ENCODE peak calls at places on chromosomes 5 and 9, in ten cellular contexts. T, R, S, U, D, N, B, F, Y and C are unnamed samples.

GRCh38 chr5:31236339-31236738 is 42.9 kb downstream of the CDH6 start:
- DNase-seq in T (no peak), R (no peak), S (no peak), U (no peak), D (no peak), N (no peak), B (no peak), F (no peak), Y (no peak), C (no peak)

GRCh38 chr5:137696481-137696880 is 39.4 kb downstream of the KLHL3 start:
- DNase-seq in T (peak), R (no peak), S (peak), U (no peak), D (peak), N (no peak), B (no peak), F (peak), Y (no peak), C (no peak)

GRCh38 chr5:13408616-13409015 is 535.9 kb downstream of the DNAH5 start:
- DNase-seq in T (no peak), R (peak), S (no peak), U (no peak), D (no peak), N (no peak), B (no peak), F (no peak), Y (no peak), C (no peak)

GRCh38 chr5:142627371-142628217 is 58.3 kb downstream of the FGF1 start:
- DNase-seq in T (no peak), R (peak), S (no peak), U (no peak), D (no peak), N (no peak), B (no peak), F (no peak), Y (no peak), C (no peak)

GRCh38 chr9:128825923-128826702 is 3.5 kb downstream of the SPOUT1 start:
- DNase-seq in T (no peak), R (no peak), S (no peak), U (no peak), D (no peak), N (no peak), B (no peak), F (no peak), Y (no peak), C (no peak)

GRCh38 chr5:2894347-2895135 is 143.1 kb upstream of the IRX2 start:
- DNase-seq in T (no peak), R (no peak), S (no peak), U (no peak), D (no peak), N (no peak), B (no peak), F (no peak), Y (no peak), C (no peak)

GRCh38 chr5:19322716-19323485 is 665.1 kb downstream of the CDH18 start:
- DNase-seq in T (no peak), R (peak), S (no peak), U (no peak), D (peak), N (no peak), B (no peak), F (no peak), Y (no peak), C (no peak)

GRCh38 chr9:131382850-131383729 is 10.8 kb upstream of the PRRC2B start:
- DNase-seq in T (peak), R (peak), S (no peak), U (no peak), D (peak), N (no peak), B (no peak), F (no peak), Y (peak), C (no peak)

GRCh38 chr9:21836437-21837161 is 34.2 kb downstream of the MTAP start:
- DNase-seq in T (peak), R (peak), S (no peak), U (no peak), D (peak), N (no peak), B (no peak), F (no peak), Y (no peak), C (peak)

GRCh38 chr5:177361418-177362101 is 3.8 kb downstream of the RGS14 start:
- DNase-seq in T (no peak), R (no peak), S (no peak), U (no peak), D (no peak), N (no peak), B (no peak), F (no peak), Y (no peak), C (no peak)

GRCh38 chr5:59709833-59710232 is 183.7 kb downstream of the PDE4D start:
- DNase-seq in T (peak), R (peak), S (no peak), U (no peak), D (peak), N (no peak), B (no peak), F (no peak), Y (no peak), C (peak)

GRCh38 chr9:109793196-109793595 is 13.2 kb downstream of the PALM2AKAP2 start:
- DNase-seq in T (peak), R (peak), S (no peak), U (no peak), D (peak), N (no peak), B (no peak), F (no peak), Y (no peak), C (peak)

GRCh38 chr9:116233160-116233530 is 79.6 kb downstream of the PAPPA start:
- DNase-seq in T (peak), R (no peak), S (no peak), U (no peak), D (no peak), N (no peak), B (no peak), F (no peak), Y (no peak), C (no peak)

GRCh38 chr9:95874989-95875304 is 544 bp upstream of the ERCC6L2 start:
- DNase-seq in T (peak), R (peak), S (peak), U (peak), D (peak), N (peak), B (peak), F (peak), Y (peak), C (peak)

GRCh38 chr9:129861447-129861827 is 26.2 kb downstream of the USP20 start:
- DNase-seq in T (no peak), R (no peak), S (no peak), U (no peak), D (no peak), N (no peak), B (no peak), F (no peak), Y (no peak), C (no peak)

GRCh38 chr5:114449836-114450515 is 88.1 kb downstream of the KCNN2 start:
- DNase-seq in T (peak), R (peak), S (no peak), U (peak), D (peak), N (no peak), B (no peak), F (peak), Y (peak), C (peak)

GRCh38 chr5:178642351-178642909 is 15.6 kb upstream of the CLK4 start:
- DNase-seq in T (peak), R (peak), S (no peak), U (no peak), D (peak), N (no peak), B (no peak), F (no peak), Y (peak), C (peak)